ENCODE peak calls at places on chromosome 16, in eight cellular contexts. One of them, this sample, is unnamed.

GRCh38 chr16:69276143-69277115 is 34.7 kb upstream of the VPS4A start:
- DNase-seq in activated CD4-positive, alpha-beta T cell treated with anti-CD3 and anti-CD28 coated beads, Interleukin-2, amount 10 ng/mL, durations not matched to agents 7 days and 5 days: no peak
- DNase-seq in AG04449: peak
- DNase-seq in HCEC 1CT: peak
- DNase-seq in A172: peak
- DNase-seq in heart right ventricle: peak
- DNase-seq in coronary artery: peak
- DNase-seq in tibial artery: peak
- DNase-seq in this sample: no peak

GRCh38 chr16:149024-149675 is 3.3 kb upstream of the HBZ start:
- DNase-seq in coronary artery: no peak
- DNase-seq in tibial artery: no peak
- DNase-seq in HCEC 1CT: no peak
- DNase-seq in activated CD4-positive, alpha-beta T cell treated with anti-CD3 and anti-CD28 coated beads, Interleukin-2, amount 10 ng/mL, durations not matched to agents 7 days and 5 days: no peak
- DNase-seq in heart right ventricle: no peak
- DNase-seq in AG04449: peak
- DNase-seq in A172: peak
- DNase-seq in this sample: no peak

GRCh38 chr16:89303604-89304003 is 86.1 kb downstream of the ZNF778 start:
- DNase-seq in tibial artery: no peak
- DNase-seq in heart right ventricle: no peak
- DNase-seq in AG04449: no peak
- DNase-seq in coronary artery: no peak
- DNase-seq in HCEC 1CT: no peak
- DNase-seq in A172: no peak
- DNase-seq in activated CD4-positive, alpha-beta T cell treated with anti-CD3 and anti-CD28 coated beads, Interleukin-2, amount 10 ng/mL, durations not matched to agents 7 days and 5 days: no peak
- DNase-seq in this sample: no peak

GRCh38 chr16:30706046-30706445 is 7.1 kb downstream of the SRCAP start:
- DNase-seq in coronary artery: no peak
- DNase-seq in activated CD4-positive, alpha-beta T cell treated with anti-CD3 and anti-CD28 coated beads, Interleukin-2, amount 10 ng/mL, durations not matched to agents 7 days and 5 days: no peak
- DNase-seq in AG04449: no peak
- DNase-seq in tibial artery: no peak
- DNase-seq in A172: no peak
- DNase-seq in HCEC 1CT: no peak
- DNase-seq in heart right ventricle: no peak
- DNase-seq in this sample: no peak

GRCh38 chr16:24568392-24568791 is 29.0 kb downstream of the RBBP6 start:
- DNase-seq in HCEC 1CT: peak
- DNase-seq in coronary artery: no peak
- DNase-seq in activated CD4-positive, alpha-beta T cell treated with anti-CD3 and anti-CD28 coated beads, Interleukin-2, amount 10 ng/mL, durations not matched to agents 7 days and 5 days: no peak
- DNase-seq in A172: peak
- DNase-seq in AG04449: no peak
- DNase-seq in heart right ventricle: no peak
- DNase-seq in tibial artery: no peak
- DNase-seq in this sample: no peak

GRCh38 chr16:66487580-66488235 is 60.6 kb downstream of the BEAN1 start:
- DNase-seq in tibial artery: peak
- DNase-seq in AG04449: no peak
- DNase-seq in activated CD4-positive, alpha-beta T cell treated with anti-CD3 and anti-CD28 coated beads, Interleukin-2, amount 10 ng/mL, durations not matched to agents 7 days and 5 days: no peak
- DNase-seq in coronary artery: peak
- DNase-seq in A172: no peak
- DNase-seq in heart right ventricle: no peak
- DNase-seq in HCEC 1CT: no peak
- DNase-seq in this sample: no peak

GRCh38 chr16:13919683-13920509 is at the start of gene ERCC4:
- DNase-seq in HCEC 1CT: peak
- DNase-seq in coronary artery: peak
- DNase-seq in tibial artery: peak
- DNase-seq in activated CD4-positive, alpha-beta T cell treated with anti-CD3 and anti-CD28 coated beads, Interleukin-2, amount 10 ng/mL, durations not matched to agents 7 days and 5 days: peak
- DNase-seq in A172: peak
- DNase-seq in heart right ventricle: peak
- DNase-seq in AG04449: peak
- DNase-seq in this sample: peak

GRCh38 chr16:58280146-58280845 is 14.5 kb downstream of the PRSS54 start:
- DNase-seq in activated CD4-positive, alpha-beta T cell treated with anti-CD3 and anti-CD28 coated beads, Interleukin-2, amount 10 ng/mL, durations not matched to agents 7 days and 5 days: no peak
- DNase-seq in HCEC 1CT: no peak
- DNase-seq in tibial artery: no peak
- DNase-seq in AG04449: no peak
- DNase-seq in A172: no peak
- DNase-seq in coronary artery: no peak
- DNase-seq in heart right ventricle: no peak
- DNase-seq in this sample: no peak

GRCh38 chr16:10543231-10543630 is 37.2 kb downstream of the EMP2 start:
- DNase-seq in A172: no peak
- DNase-seq in tibial artery: no peak
- DNase-seq in activated CD4-positive, alpha-beta T cell treated with anti-CD3 and anti-CD28 coated beads, Interleukin-2, amount 10 ng/mL, durations not matched to agents 7 days and 5 days: no peak
- DNase-seq in HCEC 1CT: no peak
- DNase-seq in coronary artery: no peak
- DNase-seq in heart right ventricle: no peak
- DNase-seq in AG04449: no peak
- DNase-seq in this sample: no peak

GRCh38 chr16:89375021-89375420 is 115.3 kb downstream of the ANKRD11 start:
- DNase-seq in activated CD4-positive, alpha-beta T cell treated with anti-CD3 and anti-CD28 coated beads, Interleukin-2, amount 10 ng/mL, durations not matched to agents 7 days and 5 days: no peak
- DNase-seq in heart right ventricle: no peak
- DNase-seq in A172: no peak
- DNase-seq in tibial artery: no peak
- DNase-seq in AG04449: no peak
- DNase-seq in HCEC 1CT: no peak
- DNase-seq in coronary artery: no peak
- DNase-seq in this sample: no peak

GRCh38 chr16:79607587-79607986 is 7.0 kb upstream of the MAF start:
- DNase-seq in A172: peak
- DNase-seq in coronary artery: no peak
- DNase-seq in HCEC 1CT: no peak
- DNase-seq in AG04449: no peak
- DNase-seq in heart right ventricle: no peak
- DNase-seq in tibial artery: no peak
- DNase-seq in activated CD4-positive, alpha-beta T cell treated with anti-CD3 and anti-CD28 coated beads, Interleukin-2, amount 10 ng/mL, durations not matched to agents 7 days and 5 days: no peak
- DNase-seq in this sample: no peak